ENCODE peak calls at places on chromosomes 2 and 18, in five cellular contexts. B is K562, V is HepG2, H is HCT116, F is GM12878. X is an unnamed sample.
A peak's percentile ranks its signal among the peaks of the same experiment; 100 is the strongest.

GRCh38 chr2:237870126-237870525 is 10.7 kb downstream of the RAMP1 start:
- DNase-seq in B (no peak), V (no peak), H (no peak), F (no peak), X (no peak)

GRCh38 chr2:172219201-172219600 is 116.5 kb upstream of the DLX2 start:
- DNase-seq in B (no peak), V (no peak), H (no peak), F (no peak), X (no peak)

GRCh38 chr2:130387804-130388203 is 31.9 kb downstream of the PTPN18 start:
- DNase-seq in B (no peak), V (no peak), H (no peak), F (no peak), X (no peak)

GRCh38 chr2:43210467-43211303 is 15.7 kb downstream of the ZFP36L2 start:
- DNase-seq in B (peak; percentile 77), V (peak; percentile 72), H (no peak), F (no peak), X (no peak)

GRCh38 chr2:28002181-28002580 is 111.7 kb downstream of the BABAM2 start:
- DNase-seq in B (no peak), V (no peak), H (no peak), F (no peak), X (no peak)

GRCh38 chr2:28360066-28360741 is 32.5 kb upstream of the FOSL2 start:
- DNase-seq in B (no peak), V (no peak), H (no peak), F (no peak), X (no peak)

GRCh38 chr2:184551631-184552030 is 46.7 kb upstream of the ZNF804A start:
- DNase-seq in B (no peak), V (no peak), H (no peak), F (no peak), X (no peak)

GRCh38 chr2:8408560-8409460 is 273.0 kb upstream of the ID2 start:
- DNase-seq in B (no peak), V (no peak), H (no peak), F (peak; percentile 99), X (no peak)

GRCh38 chr18:21853972-21854563 is 113.5 kb downstream of the MIB1 start:
- DNase-seq in B (no peak), V (peak; percentile 8), H (no peak), F (no peak), X (no peak)

GRCh38 chr2:232541195-232541960 is 1.9 kb downstream of the CHRNG start:
- DNase-seq in B (no peak), V (no peak), H (no peak), F (no peak), X (no peak)

GRCh38 chr18:13103366-13103765 is 112.2 kb downstream of the CEP192 start:
- DNase-seq in B (peak; percentile 19), V (no peak), H (peak; percentile 4), F (no peak), X (no peak)

GRCh38 chr2:235102987-235103386 is 151.2 kb downstream of the SH3BP4 start:
- DNase-seq in B (no peak), V (no peak), H (no peak), F (no peak), X (no peak)

GRCh38 chr18:57748770-57749603 is 54.1 kb downstream of the ATP8B1 start:
- DNase-seq in B (no peak), V (peak; percentile 76), H (no peak), F (peak; percentile 28), X (peak; percentile 61)

GRCh38 chr18:32612651-32613050 is 142.0 kb upstream of the GAREM1 start:
- DNase-seq in B (no peak), V (no peak), H (no peak), F (no peak), X (no peak)

GRCh38 chr2:23556929-23557328 is 171.9 kb downstream of the KLHL29 start:
- DNase-seq in B (no peak), V (no peak), H (no peak), F (no peak), X (no peak)

GRCh38 chr2:26540977-26541376 is 63.1 kb upstream of the OTOF start:
- DNase-seq in B (no peak), V (no peak), H (no peak), F (no peak), X (no peak)

GRCh38 chr2:88165604-88166003 is 4.5 kb upstream of the THNSL2 start:
- DNase-seq in B (no peak), V (no peak), H (no peak), F (no peak), X (no peak)

GRCh38 chr2:96764253-96764637 is 3.5 kb downstream of the CNNM4 start:
- DNase-seq in B (peak; percentile 34), V (no peak), H (no peak), F (no peak), X (no peak)

GRCh38 chr2:70321377-70321776 is 19.5 kb upstream of the FAM136A start:
- DNase-seq in B (no peak), V (no peak), H (no peak), F (no peak), X (no peak)

GRCh38 chr2:83069724-83070123 is 1389.4 kb downstream of the SUCLG1 start:
- DNase-seq in B (peak; percentile 28), V (no peak), H (no peak), F (no peak), X (no peak)

GRCh38 chr2:38239452-38239851 is 137.6 kb downstream of the ATL2 start:
- DNase-seq in B (no peak), V (no peak), H (no peak), F (no peak), X (no peak)

GRCh38 chr2:220220009-220220408 is 592.6 kb downstream of the SLC4A3 start:
- DNase-seq in B (no peak), V (no peak), H (no peak), F (no peak), X (no peak)
- TF ChIP-seq REST in B (no peak), V (no peak), H (no peak), F (no peak), X (no peak)

DNA sequence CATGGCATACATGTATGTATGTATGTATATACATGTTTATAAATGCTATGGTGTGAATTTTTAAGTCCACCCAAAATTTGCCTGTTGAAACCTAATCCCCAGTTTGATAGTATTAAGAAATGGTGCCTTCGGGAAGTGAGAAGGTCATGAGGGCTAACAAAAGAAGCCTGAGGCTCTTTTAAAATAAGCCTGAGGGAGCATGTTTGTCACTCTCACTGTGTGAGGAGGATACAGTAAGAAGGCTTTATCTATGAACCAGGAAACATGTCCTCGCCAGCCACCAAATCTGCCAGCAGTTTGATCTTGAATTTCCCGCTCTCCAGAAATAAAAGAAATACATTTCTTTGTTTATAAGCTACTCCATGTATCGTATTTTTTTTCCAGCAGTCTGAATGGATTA is 163.0 kb upstream of the LINC00305 start:
- DNase-seq in B (no peak), V (no peak), H (no peak), F (no peak), X (no peak)
- TF ChIP-seq POLR2A in B (no peak), V (no peak), H (no peak), F (no peak), X (no peak)

DNA sequence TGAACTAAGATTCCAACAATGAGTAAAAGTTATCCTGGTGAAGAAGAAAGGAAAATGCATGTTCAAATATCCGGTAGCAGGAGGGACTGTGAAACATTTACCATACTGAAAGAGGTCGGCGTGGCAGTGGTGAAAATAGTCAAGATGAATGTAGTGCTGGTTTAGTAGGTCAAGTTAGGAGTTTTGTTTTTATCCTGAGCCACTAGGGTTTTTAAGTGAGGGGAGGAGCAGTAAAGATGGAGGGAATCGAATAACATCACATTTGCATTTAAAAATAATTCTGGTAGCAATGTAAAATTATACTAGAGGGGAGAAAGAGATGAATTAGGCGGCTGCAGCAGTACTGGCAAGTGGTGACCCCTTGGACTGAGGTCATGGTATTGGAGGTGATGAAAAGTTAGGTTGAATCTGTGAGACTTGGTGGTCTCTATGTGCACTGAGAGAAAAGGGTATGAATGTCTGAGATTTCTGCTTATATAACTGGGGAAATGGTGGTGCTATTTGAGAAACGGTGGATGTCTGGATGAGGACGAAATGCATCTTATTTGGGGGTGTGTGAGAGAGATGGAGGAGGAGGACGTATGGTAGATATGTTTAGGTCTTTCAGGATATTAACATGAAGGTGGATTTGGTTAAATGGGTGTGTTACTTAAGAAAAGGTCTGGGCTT is 5.9 kb downstream of the VAPA start:
- DNase-seq in B (no peak), V (no peak), H (no peak), F (no peak), X (no peak)
- H3K4me1 ChIP-seq in B (peaks cover 46% of the 10 kb centered on the region), V (peaks cover 75% of the 10 kb centered on the region), H (peaks cover 54% of the 10 kb centered on the region), F (peaks cover 18% of the 10 kb centered on the region), X (peaks cover 71% of the 10 kb centered on the region)

GRCh38 chr2:230794472-230794871 is 70.3 kb upstream of the ITM2C start:
- DNase-seq in B (no peak), V (no peak), H (no peak), F (no peak), X (no peak)
- TF ChIP-seq REST in B (no peak), V (no peak), H (no peak), F (no peak), X (no peak)

GRCh38 chr18:25278415-25278814 is 73.6 kb downstream of the ZNF521 start:
- DNase-seq in B (peak; percentile 14), V (no peak), H (no peak), F (no peak), X (no peak)

GRCh38 chr18:25279556-25279955 is 72.4 kb downstream of the ZNF521 start:
- DNase-seq in B (no peak), V (no peak), H (no peak), F (no peak), X (no peak)

GRCh38 chr18:25279133-25279532 is 72.8 kb downstream of the ZNF521 start:
- DNase-seq in B (no peak), V (no peak), H (no peak), F (no peak), X (no peak)

GRCh38 chr18:25274900-25275299 is 77.1 kb downstream of the ZNF521 start:
- DNase-seq in B (no peak), V (no peak), H (no peak), F (no peak), X (no peak)

DNA sequence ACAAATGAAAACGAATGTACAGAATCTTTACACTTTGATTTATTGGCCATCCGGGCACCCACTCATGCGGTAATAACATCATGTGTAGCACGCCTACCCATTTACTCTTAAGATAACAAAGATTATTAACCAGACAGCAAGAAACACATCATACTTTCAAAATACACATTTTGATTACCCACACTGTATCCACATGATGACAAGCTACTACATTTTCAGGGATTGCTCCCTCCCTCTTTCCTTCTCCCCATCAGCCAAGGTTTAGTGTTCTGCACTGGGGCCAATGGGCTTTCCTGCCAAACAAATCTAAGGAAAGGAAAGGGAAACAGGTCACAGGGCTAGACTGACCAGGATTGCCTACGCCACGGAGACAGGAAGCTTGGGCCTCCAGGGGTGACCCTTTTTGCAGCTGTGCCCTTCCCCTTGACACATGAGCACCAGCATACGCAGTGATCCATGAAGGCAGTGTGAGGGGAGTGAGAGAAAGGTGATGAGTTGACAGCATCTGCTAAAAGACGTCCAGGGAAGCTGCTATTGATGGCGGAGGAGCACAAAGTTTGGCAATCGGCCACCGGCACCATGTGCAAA is 76.5 kb downstream of the ZNF521 start:
- DNase-seq in B (no peak), V (no peak), H (no peak), F (no peak), X (no peak)
- TF ChIP-seq POLR2A in B (no peak), V (no peak), H (no peak), F (no peak), X (no peak)

GRCh38 chr2:176821350-176821749 is 391.2 kb upstream of the HNRNPA3 start:
- DNase-seq in B (peak; percentile 7), V (no peak), H (no peak), F (no peak), X (peak; percentile 8)
- H3K4me1 ChIP-seq in B (no peaks in the 10 kb centered on the region), V (no peaks in the 10 kb centered on the region), H (no peaks in the 10 kb centered on the region), F (no peaks in the 10 kb centered on the region), X (no peaks in the 10 kb centered on the region)

GRCh38 chr2:179273461-179273962 is 8.9 kb upstream of the SESTD1 start:
- DNase-seq in B (no peak), V (peak; percentile 89), H (no peak), F (no peak), X (no peak)
- TF ChIP-seq REST in B (no peak), V (no peak), H (no peak), F (no peak), X (no peak)

X was measured in A549.